ENCODE peak calls at places on chromosomes 5 and 9, in nine cellular contexts. H is OCI-LY7, F is K562, B is transverse colon, J is left ventricle myocardium inferior, N is tibial nerve, R is fibroblast of lung, X is A549, M is pancreas. U is an unnamed sample. For H3K4me1, the result is how much of the 10 kb centered on the place peaks cover.

GRCh38 chr5:1507961-1508678 is 15.6 kb downstream of the LPCAT1 start:
- DNase-seq in H (no peak), F (no peak), B (peak), J (peak), N (no peak), R (no peak), X (no peak), M (peak), U (peak)

GRCh38 chr9:133122935-133123611 is 2.0 kb upstream of the RALGDS start:
- DNase-seq in H (no peak), F (peak), B (peak), J (peak), N (no peak), R (peak), X (no peak), M (no peak), U (peak)

GRCh38 chr5:172525633-172526360 is 71.5 kb upstream of the SH3PXD2B start:
- DNase-seq in H (no peak), F (no peak), B (no peak), J (no peak), N (no peak), R (no peak), X (no peak), M (no peak), U (no peak)

GRCh38 chr5:98768160-98769005 is 5.1 kb upstream of the RGMB start:
- DNase-seq in H (peak), F (peak), B (peak), J (no peak), N (peak), R (peak), X (peak), M (no peak), U (peak)

GRCh38 chr9:36332006-36332405 is 68.1 kb downstream of the RNF38 start:
- DNase-seq in H (no peak), F (no peak), B (no peak), J (no peak), N (no peak), R (peak), X (no peak), M (no peak), U (no peak)

GRCh38 chr9:121634329-121634784 is 17.1 kb upstream of the DAB2IP start:
- DNase-seq in H (peak), F (no peak), B (no peak), J (no peak), N (no peak), R (no peak), X (no peak), M (no peak), U (no peak)

GRCh38 chr5:119368238-119368630 is 12.4 kb downstream of the TNFAIP8 start:
- DNase-seq in H (peak), F (no peak), B (no peak), J (no peak), N (no peak), R (no peak), X (no peak), M (no peak), U (no peak)

GRCh38 chr9:136016221-136016881 is 55.2 kb upstream of the UBAC1 start:
- DNase-seq in H (no peak), F (no peak), B (no peak), J (peak), N (no peak), R (no peak), X (no peak), M (peak), U (peak)

GRCh38 chr5:148437249-148437648 is 53.5 kb downstream of the FBXO38 start:
- DNase-seq in H (no peak), F (no peak), B (no peak), J (no peak), N (no peak), R (no peak), X (no peak), M (no peak), U (no peak)

GRCh38 chr5:116388564-116389258 is 185.9 kb downstream of the SEMA6A start:
- DNase-seq in H (no peak), F (no peak), B (no peak), J (no peak), N (no peak), R (no peak), X (no peak), M (no peak), U (no peak)

GRCh38 chr9:87674565-87675299 is 51.2 kb upstream of the CTSL start:
- DNase-seq in H (no peak), F (peak), B (no peak), J (no peak), N (no peak), R (no peak), X (no peak), M (no peak), U (no peak)

GRCh38 chr9:110650261-110650660 is 18.3 kb upstream of the MUSK start:
- DNase-seq in H (no peak), F (no peak), B (no peak), J (no peak), N (no peak), R (peak), X (no peak), M (no peak), U (no peak)

GRCh38 chr5:160693831-160694473 is 158.1 kb downstream of the ATP10B start:
- DNase-seq in H (no peak), F (no peak), B (no peak), J (no peak), N (no peak), R (no peak), X (no peak), M (no peak), U (no peak)

GRCh38 chr5:37804401-37804800 is 35.4 kb downstream of the GDNF start:
- DNase-seq in H (no peak), F (no peak), B (no peak), J (no peak), N (no peak), R (no peak), X (no peak), M (no peak), U (no peak)

GRCh38 chr5:172274951-172275753 is 8.4 kb downstream of the UBTD2 start:
- DNase-seq in H (no peak), F (no peak), B (no peak), J (no peak), N (peak), R (no peak), X (no peak), M (no peak), U (no peak)

GRCh38 chr5:321233-321725 is at the start of gene AHRR:
- DNase-seq in H (no peak), F (peak), B (peak), J (peak), N (no peak), R (peak), X (peak), M (peak), U (peak)
- TF ChIP-seq CTCF in H (no peak), F (peak), B (peak), J (peak), N (peak), R (peak), X (peak), M (peak), U (peak)

GRCh38 chr5:134136771-134137170 is 22.3 kb downstream of the TCF7 start:
- DNase-seq in H (no peak), F (no peak), B (peak), J (peak), N (no peak), R (no peak), X (no peak), M (no peak), U (no peak)

GRCh38 chr5:134136221-134136631 is 21.7 kb downstream of the TCF7 start:
- DNase-seq in H (no peak), F (no peak), B (peak), J (peak), N (no peak), R (no peak), X (no peak), M (no peak), U (no peak)

GRCh38 chr5:134133995-134134541 is 19.6 kb downstream of the TCF7 start:
- DNase-seq in H (no peak), F (no peak), B (no peak), J (peak), N (no peak), R (no peak), X (no peak), M (peak), U (no peak)

GRCh38 chr5:134133213-134133994 is 18.9 kb downstream of the TCF7 start:
- DNase-seq in H (no peak), F (no peak), B (peak), J (peak), N (no peak), R (no peak), X (no peak), M (peak), U (peak)

DNA sequence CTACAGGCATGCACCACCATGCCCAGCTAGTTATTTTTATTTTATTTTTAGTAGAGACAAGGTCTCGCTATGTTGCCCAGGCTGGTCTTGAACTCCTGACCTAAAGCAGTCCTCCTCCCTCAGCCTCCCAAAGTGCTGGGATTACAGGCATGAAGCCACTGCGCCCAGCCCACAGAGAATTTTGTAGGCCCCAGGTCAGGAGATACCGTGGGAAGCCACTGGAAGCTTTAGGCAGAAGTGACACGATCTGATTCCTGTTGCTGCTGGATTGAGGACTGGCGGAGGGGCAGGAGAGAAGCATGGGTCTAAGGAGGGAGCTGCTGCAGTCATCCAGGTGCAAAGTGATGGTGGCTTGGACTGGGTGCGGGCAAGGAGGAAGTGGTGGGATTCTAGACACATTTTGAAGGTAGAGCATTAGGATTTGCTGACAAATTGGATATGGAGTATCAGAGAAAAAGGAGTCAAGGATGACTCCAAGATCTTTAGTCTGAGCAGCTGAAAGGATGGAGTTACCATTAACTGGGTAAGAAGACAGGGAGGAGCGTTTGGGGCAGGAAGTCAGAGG is 20.7 kb downstream of the TCF7 start:
- DNase-seq in H (no peak), F (no peak), B (peak), J (peak), N (no peak), R (no peak), X (no peak), M (peak), U (no peak)
- H3K4me1 ChIP-seq in H (under half), F (under half), B (under half), J (under half), N (under half), R (under half), X (under half), M (under half), U (under half)

DNA sequence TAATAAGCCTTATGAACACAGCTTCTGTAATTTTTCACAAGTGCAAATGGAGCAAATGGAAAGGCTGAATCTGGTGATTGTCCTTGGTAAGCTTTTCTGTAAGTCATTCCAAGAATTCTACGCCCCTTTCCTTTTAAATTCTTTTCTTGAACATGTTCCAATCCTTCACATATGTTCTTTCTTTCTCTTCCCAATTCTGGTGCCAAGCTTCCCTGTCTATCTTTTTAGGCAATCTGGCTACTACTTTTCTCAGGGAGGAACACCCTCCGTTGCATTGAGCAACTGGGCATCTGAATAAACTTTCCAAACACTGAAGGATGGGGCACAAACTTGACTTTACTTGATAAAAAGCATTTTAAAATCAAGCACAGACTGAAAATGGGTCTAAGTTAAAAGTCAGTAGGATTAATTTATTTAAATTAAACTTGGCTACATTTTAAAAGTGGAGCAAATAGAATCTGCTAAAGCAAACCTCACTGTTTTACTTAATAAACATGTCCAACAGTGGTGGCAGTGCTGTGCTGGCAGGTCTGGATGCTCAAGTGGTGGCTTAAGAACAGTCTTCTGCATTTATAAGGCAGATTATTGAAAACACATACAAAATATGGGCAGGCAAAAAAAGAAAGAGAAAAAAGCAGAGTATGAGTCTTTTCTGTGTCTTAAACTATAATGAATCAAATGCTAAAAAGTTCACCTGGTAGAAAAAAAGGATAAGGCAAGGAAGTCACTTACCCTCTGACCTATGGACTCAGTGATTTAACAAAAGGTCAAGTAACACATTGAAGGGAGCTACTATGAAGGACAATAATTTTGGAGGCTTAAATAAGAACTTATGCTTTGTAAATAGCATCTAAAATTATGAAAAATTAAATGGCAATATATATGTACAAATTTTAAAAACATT is 5.4 kb downstream of the ELL2 start:
- DNase-seq in H (no peak), F (no peak), B (no peak), J (no peak), N (peak), R (peak), X (no peak), M (no peak), U (no peak)
- H3K4me3 ChIP-seq in H (no peak), F (no peak), B (no peak), J (no peak), N (no peak), R (peak), X (no peak), M (no peak), U (no peak)

GRCh38 chr5:6788439-6788838 is 75.2 kb downstream of the TENT4A start:
- DNase-seq in H (no peak), F (no peak), B (no peak), J (no peak), N (no peak), R (no peak), X (no peak), M (no peak), U (no peak)

GRCh38 chr5:6787941-6788340 is 74.7 kb downstream of the TENT4A start:
- DNase-seq in H (no peak), F (no peak), B (no peak), J (no peak), N (no peak), R (no peak), X (no peak), M (no peak), U (no peak)

GRCh38 chr5:6791031-6791577 is 77.9 kb downstream of the TENT4A start:
- DNase-seq in H (no peak), F (no peak), B (no peak), J (no peak), N (no peak), R (no peak), X (no peak), M (no peak), U (no peak)

GRCh38 chr5:6790346-6790865 is 77.2 kb downstream of the TENT4A start:
- DNase-seq in H (no peak), F (no peak), B (no peak), J (no peak), N (no peak), R (no peak), X (no peak), M (no peak), U (no peak)

GRCh38 chr5:6788956-6789649 is 75.9 kb downstream of the TENT4A start:
- DNase-seq in H (no peak), F (peak), B (no peak), J (no peak), N (no peak), R (no peak), X (no peak), M (no peak), U (no peak)
- TF ChIP-seq CTCF in H (no peak), F (no peak), B (no peak), J (no peak), N (no peak), R (no peak), X (no peak), M (no peak), U (no peak)

DNA sequence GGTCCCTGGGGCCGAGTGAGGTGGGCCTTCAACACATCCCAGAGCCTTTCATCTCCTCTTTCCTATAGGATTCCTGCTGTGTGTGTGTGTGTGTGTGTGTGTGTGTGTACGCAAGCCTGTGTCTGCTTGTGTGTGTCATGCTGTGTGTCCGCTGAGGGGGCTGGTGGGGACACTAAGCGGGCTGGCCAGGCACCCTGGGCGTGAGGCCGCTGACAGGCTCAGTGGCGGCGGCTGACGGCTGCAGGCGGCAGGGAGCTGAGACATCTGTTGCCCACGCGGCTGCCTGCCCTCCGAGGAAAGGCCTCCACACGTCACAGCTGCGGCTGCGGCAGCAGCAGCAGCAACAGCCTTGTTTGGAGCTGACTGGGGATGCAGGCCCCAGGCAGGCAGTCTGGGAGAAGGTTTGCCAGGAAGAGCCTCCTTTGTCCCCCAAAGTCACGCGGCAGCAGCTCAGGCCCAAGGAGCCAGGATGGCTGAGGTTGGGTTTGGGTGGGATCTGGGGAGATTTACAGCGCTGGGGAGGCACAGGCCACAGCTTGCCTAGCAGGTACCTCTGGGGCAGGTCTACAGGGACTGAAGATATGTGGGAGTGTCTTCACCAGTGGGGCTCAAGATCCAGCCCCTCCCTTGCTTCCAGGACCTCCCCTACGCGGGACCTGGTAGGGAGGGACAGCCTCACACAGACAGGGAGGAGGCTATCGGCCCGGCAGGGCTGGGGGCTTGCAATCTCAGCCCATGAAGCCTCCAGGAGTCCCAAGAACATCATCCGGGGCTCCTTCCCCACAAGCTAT is 1.8 kb downstream of the PDLIM4 start:
- DNase-seq in H (no peak), F (peak), B (peak), J (peak), N (peak), R (peak), X (no peak), M (peak), U (peak)
- H3K4me1 ChIP-seq in H (under half), F (under half), B (under half), J (half or more), N (half or more), R (under half), X (under half), M (under half), U (under half)